ENCODE peak calls at places on chromosomes 11 and 22, in eight cellular contexts. J is activated CD4-positive, alpha-beta memory T cell treated with anti-CD3 and anti-CD28 coated beads, Interleukin-2, amount 10 ng/mL, durations not matched to agents 7 days and 5 days; G is effector memory CD8-positive, alpha-beta T cell; F is activated T-helper 1 cell treated with Interleukin-2 at 50 U/mL for 16 hours; C is stimulated activated CD4-positive, alpha-beta T cell treated with anti-CD3 and anti-CD28 coated beads, TNF-alpha, amount 100 ng/mL, for 1 hour; I is left ventricle myocardium inferior; W is dorsolateral prefrontal cortex; B is fibroblast of lung. X is an unnamed sample.

GRCh38 chr22:27100789-27101188 is 443.4 kb downstream of the MIAT start:
- DNase-seq in J (no peak), G (no peak), F (no peak), C (no peak), I (no peak), W (no peak), B (no peak), X (peak)

GRCh38 chr11:77879218-77879617 is 58.3 kb downstream of the AAMDC start:
- DNase-seq in J (peak), G (no peak), F (no peak), C (no peak), I (peak), W (no peak), B (peak), X (peak)

GRCh38 chr11:134270250-134270714 is 5.9 kb upstream of the GLB1L3 start:
- DNase-seq in J (peak), G (no peak), F (no peak), C (no peak), I (no peak), W (no peak), B (no peak), X (peak)

GRCh38 chr11:123558536-123559315 is 95.7 kb downstream of the SCN3B start:
- DNase-seq in J (no peak), G (no peak), F (no peak), C (no peak), I (no peak), W (no peak), B (no peak), X (no peak)

GRCh38 chr11:58999291-58999680 is 60.0 kb downstream of the GLYATL1 start:
- DNase-seq in J (no peak), G (no peak), F (no peak), C (no peak), I (no peak), W (no peak), B (no peak), X (no peak)

GRCh38 chr11:103808246-103808645 is 228.2 kb upstream of the DDI1 start:
- DNase-seq in J (no peak), G (no peak), F (no peak), C (no peak), I (no peak), W (no peak), B (no peak), X (no peak)

GRCh38 chr11:35622070-35622469 is 3.8 kb downstream of the FJX1 start:
- DNase-seq in J (no peak), G (no peak), F (no peak), C (no peak), I (no peak), W (no peak), B (peak), X (peak)

GRCh38 chr11:76769645-76770586 is 13.2 kb upstream of the TSKU start:
- DNase-seq in J (no peak), G (no peak), F (no peak), C (no peak), I (no peak), W (no peak), B (peak), X (peak)

GRCh38 chr11:44862546-44863101 is 88.1 kb downstream of the TP53I11 start:
- DNase-seq in J (no peak), G (no peak), F (no peak), C (no peak), I (no peak), W (no peak), B (no peak), X (no peak)

GRCh38 chr22:37267128-37267587 is 15.2 kb upstream of the CYTH4 start:
- DNase-seq in J (peak), G (peak), F (peak), C (no peak), I (peak), W (no peak), B (no peak), X (peak)

GRCh38 chr11:124951341-124951740 is 2.7 kb upstream of the CCDC15 start:
- DNase-seq in J (no peak), G (no peak), F (no peak), C (no peak), I (no peak), W (no peak), B (no peak), X (no peak)

GRCh38 chr11:101706015-101706414 is 122.2 kb upstream of the TRPC6 start:
- DNase-seq in J (no peak), G (no peak), F (no peak), C (no peak), I (no peak), W (no peak), B (peak), X (no peak)

GRCh38 chr11:118398797-118399564 is 2.4 kb upstream of the ATP5MG start:
- DNase-seq in J (peak), G (peak), F (peak), C (no peak), I (no peak), W (no peak), B (peak), X (peak)

GRCh38 chr11:1229471-1230120 is 6.7 kb downstream of the MUC5B start:
- DNase-seq in J (no peak), G (no peak), F (no peak), C (no peak), I (no peak), W (no peak), B (no peak), X (no peak)

GRCh38 chr11:86551286-86551685 is 121.1 kb downstream of the ME3 start:
- DNase-seq in J (no peak), G (no peak), F (no peak), C (no peak), I (no peak), W (no peak), B (peak), X (peak)

GRCh38 chr11:47469411-47470179 is 20.7 kb upstream of the RAPSN start:
- DNase-seq in J (no peak), G (no peak), F (no peak), C (no peak), I (no peak), W (no peak), B (peak), X (no peak)

GRCh38 chr11:77127969-77128691 is at the start of gene MYO7A:
- DNase-seq in J (no peak), G (no peak), F (no peak), C (no peak), I (peak), W (no peak), B (peak), X (peak)

GRCh38 chr11:3967695-3968094 is 112.2 kb downstream of the STIM1 start:
- DNase-seq in J (no peak), G (no peak), F (no peak), C (no peak), I (no peak), W (no peak), B (no peak), X (no peak)

GRCh38 chr11:108501396-108501795 is 3.2 kb upstream of the POGLUT3 start:
- DNase-seq in J (no peak), G (no peak), F (no peak), C (no peak), I (no peak), W (no peak), B (no peak), X (no peak)

GRCh38 chr11:2564588-2565440 is 120.0 kb downstream of the KCNQ1 start:
- DNase-seq in J (no peak), G (no peak), F (no peak), C (no peak), I (peak), W (no peak), B (no peak), X (no peak)

GRCh38 chr11:36372101-36372767 is 76.1 kb downstream of the PRR5L start:
- DNase-seq in J (no peak), G (no peak), F (no peak), C (no peak), I (no peak), W (no peak), B (peak), X (peak)

GRCh38 chr11:121510438-121510837 is 57.7 kb upstream of the SORL1-AS1 start:
- DNase-seq in J (no peak), G (no peak), F (no peak), C (no peak), I (no peak), W (no peak), B (no peak), X (no peak)

GRCh38 chr11:41522899-41523672 is 63.6 kb upstream of the LRRC4C start:
- DNase-seq in J (no peak), G (no peak), F (no peak), C (no peak), I (no peak), W (no peak), B (no peak), X (no peak)

GRCh38 chr11:727859-728748 is 19.2 kb upstream of the TALDO1 start:
- DNase-seq in J (peak), G (peak), F (peak), C (peak), I (peak), W (peak), B (peak), X (peak)

GRCh38 chr11:32874144-32874543 is 18.5 kb upstream of the QSER1 start:
- DNase-seq in J (no peak), G (no peak), F (no peak), C (no peak), I (no peak), W (no peak), B (no peak), X (no peak)

GRCh38 chr11:101129203-101129943 is at the start of gene PGR:
- DNase-seq in J (no peak), G (no peak), F (no peak), C (no peak), I (peak), W (no peak), B (peak), X (no peak)

GRCh38 chr11:99148352-99148751 is 127.6 kb downstream of the CNTN5 start:
- DNase-seq in J (no peak), G (no peak), F (no peak), C (no peak), I (no peak), W (no peak), B (no peak), X (no peak)

GRCh38 chr22:45709866-45710265 is 38.2 kb downstream of the ATXN10 start:
- DNase-seq in J (no peak), G (no peak), F (no peak), C (no peak), I (no peak), W (no peak), B (peak), X (peak)

GRCh38 chr11:47258317-47258902 is 614 bp downstream of the NR1H3 start:
- DNase-seq in J (no peak), G (no peak), F (no peak), C (no peak), I (no peak), W (no peak), B (no peak), X (no peak)

GRCh38 chr22:39448205-39449054 is 8.4 kb upstream of the MGAT3 start:
- DNase-seq in J (no peak), G (no peak), F (no peak), C (no peak), I (no peak), W (no peak), B (no peak), X (no peak)

GRCh38 chr22:23061471-23062280 is 8.6 kb upstream of the GNAZ start:
- DNase-seq in J (peak), G (no peak), F (no peak), C (no peak), I (no peak), W (peak), B (no peak), X (no peak)

GRCh38 chr11:12209096-12209495 is 98.7 kb downstream of the MICAL2 start:
- DNase-seq in J (no peak), G (no peak), F (no peak), C (no peak), I (no peak), W (no peak), B (no peak), X (no peak)

GRCh38 chr11:1109101-1109917 is 34.6 kb downstream of the MUC2 start:
- DNase-seq in J (no peak), G (no peak), F (no peak), C (no peak), I (no peak), W (no peak), B (no peak), X (no peak)

GRCh38 chr22:22187299-22187698 is 57.3 kb upstream of the VPREB1 start:
- DNase-seq in J (no peak), G (no peak), F (no peak), C (no peak), I (no peak), W (no peak), B (no peak), X (no peak)

GRCh38 chr11:130995266-130995665 is 79.0 kb upstream of the SNX19 start:
- DNase-seq in J (no peak), G (no peak), F (no peak), C (no peak), I (no peak), W (no peak), B (no peak), X (no peak)

GRCh38 chr11:45385423-45385822 is 99.3 kb upstream of the SYT13 start:
- DNase-seq in J (no peak), G (no peak), F (no peak), C (no peak), I (no peak), W (no peak), B (no peak), X (no peak)

GRCh38 chr22:48898524-48899377 is 928.9 kb downstream of the BRD1 start:
- DNase-seq in J (no peak), G (no peak), F (no peak), C (no peak), I (no peak), W (no peak), B (no peak), X (no peak)

GRCh38 chr11:62591448-62592215 is at the start of gene TUT1:
- DNase-seq in J (peak), G (peak), F (peak), C (peak), I (peak), W (peak), B (peak), X (peak)

GRCh38 chr22:46902436-46902835 is 140.0 kb downstream of the TBC1D22A start:
- DNase-seq in J (no peak), G (no peak), F (no peak), C (no peak), I (no peak), W (no peak), B (no peak), X (no peak)

X was measured in ELR.